ENCODE peak calls at places on chromosomes 5 and 9, in six cellular contexts. D is effector memory CD4-positive, alpha-beta T cell; L is foreskin fibroblast; U is PC-9; H is left ventricle myocardium inferior; Y is AG04449. T is an unnamed sample.

GRCh38 chr5:7926296-7926695 is 57.3 kb downstream of the MTRR start:
- DNase-seq in D (no peak), L (peak), U (no peak), H (no peak), Y (peak), T (no peak)

GRCh38 chr9:97910273-97910844 is 11.9 kb downstream of the TRMO start:
- DNase-seq in D (no peak), L (no peak), U (no peak), H (no peak), Y (no peak), T (no peak)

GRCh38 chr5:154713615-154714125 is 41.5 kb upstream of the LARP1 start:
- DNase-seq in D (no peak), L (peak), U (peak), H (no peak), Y (no peak), T (no peak)

GRCh38 chr9:37449877-37450632 is 15.2 kb downstream of the ZBTB5 start:
- DNase-seq in D (no peak), L (no peak), U (no peak), H (no peak), Y (no peak), T (no peak)

GRCh38 chr5:57199866-57200265 is 26.0 kb downstream of the GPBP1 start:
- DNase-seq in D (no peak), L (no peak), U (no peak), H (no peak), Y (no peak), T (no peak)

GRCh38 chr5:107669543-107670027 is 1.2 kb downstream of the EFNA5 start:
- DNase-seq in D (no peak), L (peak), U (peak), H (peak), Y (no peak), T (peak)

GRCh38 chr5:65986050-65986451 is 59.7 kb downstream of the ERBIN start:
- DNase-seq in D (no peak), L (peak), U (no peak), H (no peak), Y (peak), T (no peak)

GRCh38 chr5:1515921-1516571 is 7.7 kb downstream of the LPCAT1 start:
- DNase-seq in D (no peak), L (peak), U (peak), H (peak), Y (no peak), T (peak)

GRCh38 chr9:4092793-4093709 is 206.8 kb downstream of the GLIS3 start:
- DNase-seq in D (no peak), L (no peak), U (no peak), H (no peak), Y (no peak), T (no peak)

GRCh38 chr9:22440841-22441240 is 5.8 kb upstream of the DMRTA1 start:
- DNase-seq in D (no peak), L (no peak), U (no peak), H (no peak), Y (no peak), T (no peak)

GRCh38 chr9:127689332-127690000 is 17.3 kb upstream of the CFAP157 start:
- DNase-seq in D (no peak), L (no peak), U (no peak), H (no peak), Y (no peak), T (no peak)

GRCh38 chr5:16192311-16192710 is 12.7 kb upstream of the MARCHF11 start:
- DNase-seq in D (no peak), L (no peak), U (no peak), H (no peak), Y (no peak), T (no peak)

GRCh38 chr5:39624268-39624886 is 199.6 kb upstream of the DAB2 start:
- DNase-seq in D (no peak), L (peak), U (peak), H (no peak), Y (no peak), T (no peak)

GRCh38 chr9:99115947-99116543 is 11.1 kb downstream of the TGFBR1 start:
- DNase-seq in D (no peak), L (peak), U (no peak), H (no peak), Y (no peak), T (no peak)

GRCh38 chr9:14441976-14442651 is 128.2 kb upstream of the NFIB start:
- DNase-seq in D (no peak), L (no peak), U (no peak), H (no peak), Y (no peak), T (no peak)

GRCh38 chr9:81224166-81224858 is 465.0 kb downstream of the TLE1 start:
- DNase-seq in D (no peak), L (no peak), U (no peak), H (no peak), Y (no peak), T (no peak)

GRCh38 chr5:54013556-54014157 is 296.7 kb downstream of the ARL15 start:
- DNase-seq in D (no peak), L (peak), U (peak), H (no peak), Y (peak), T (peak)

GRCh38 chr5:102720954-102721353 is 34.2 kb upstream of the PAM start:
- DNase-seq in D (no peak), L (no peak), U (no peak), H (no peak), Y (no peak), T (no peak)

GRCh38 chr9:13430717-13431116 is 151.2 kb upstream of the MPDZ start:
- DNase-seq in D (no peak), L (no peak), U (no peak), H (no peak), Y (no peak), T (no peak)

GRCh38 chr9:92713528-92713927 is 43.6 kb upstream of the IPPK start:
- DNase-seq in D (no peak), L (no peak), U (no peak), H (no peak), Y (no peak), T (no peak)

GRCh38 chr9:116861321-116861720 is 174.2 kb downstream of the TRIM32 start:
- DNase-seq in D (no peak), L (no peak), U (no peak), H (no peak), Y (no peak), T (no peak)

GRCh38 chr9:92406506-92406905 is 2.1 kb upstream of the OGN start:
- DNase-seq in D (no peak), L (peak), U (no peak), H (no peak), Y (no peak), T (peak)

GRCh38 chr9:4718911-4719310 is 22.1 kb downstream of the AK3 start:
- DNase-seq in D (no peak), L (no peak), U (no peak), H (no peak), Y (no peak), T (no peak)

GRCh38 chr9:18424132-18424531 is 49.8 kb upstream of the ADAMTSL1 start:
- DNase-seq in D (no peak), L (peak), U (no peak), H (no peak), Y (no peak), T (no peak)

GRCh38 chr5:144549580-144549979 is 378.9 kb downstream of the KCTD16 start:
- DNase-seq in D (no peak), L (peak), U (no peak), H (no peak), Y (peak), T (peak)

GRCh38 chr5:179152144-179152895 is 92.1 kb downstream of the ZNF354C start:
- DNase-seq in D (no peak), L (no peak), U (no peak), H (no peak), Y (no peak), T (no peak)

GRCh38 chr9:131181091-131181681 is 55.8 kb downstream of the NUP214 start:
- DNase-seq in D (no peak), L (no peak), U (no peak), H (no peak), Y (no peak), T (no peak)

GRCh38 chr5:124665035-124665434 is 81.4 kb downstream of the ZNF608 start:
- DNase-seq in D (no peak), L (no peak), U (no peak), H (no peak), Y (no peak), T (no peak)

GRCh38 chr9:132249123-132249522 is 87.3 kb downstream of the NTNG2 start:
- DNase-seq in D (no peak), L (no peak), U (no peak), H (peak), Y (no peak), T (no peak)

GRCh38 chr9:95150903-95151302 is 166.6 kb downstream of the FANCC start:
- DNase-seq in D (no peak), L (no peak), U (no peak), H (no peak), Y (no peak), T (no peak)

GRCh38 chr9:138022121-138022741 is 144.6 kb downstream of the CACNA1B start:
- DNase-seq in D (no peak), L (no peak), U (no peak), H (no peak), Y (no peak), T (peak)

GRCh38 chr9:109108318-109108717 is 11.4 kb downstream of the TMEM245 start:
- DNase-seq in D (no peak), L (peak), U (no peak), H (no peak), Y (no peak), T (no peak)
- H3K4me3 ChIP-seq in D (no peak), L (no peak), U (no peak), H (peak), Y (no peak), T (no peak)

DNA sequence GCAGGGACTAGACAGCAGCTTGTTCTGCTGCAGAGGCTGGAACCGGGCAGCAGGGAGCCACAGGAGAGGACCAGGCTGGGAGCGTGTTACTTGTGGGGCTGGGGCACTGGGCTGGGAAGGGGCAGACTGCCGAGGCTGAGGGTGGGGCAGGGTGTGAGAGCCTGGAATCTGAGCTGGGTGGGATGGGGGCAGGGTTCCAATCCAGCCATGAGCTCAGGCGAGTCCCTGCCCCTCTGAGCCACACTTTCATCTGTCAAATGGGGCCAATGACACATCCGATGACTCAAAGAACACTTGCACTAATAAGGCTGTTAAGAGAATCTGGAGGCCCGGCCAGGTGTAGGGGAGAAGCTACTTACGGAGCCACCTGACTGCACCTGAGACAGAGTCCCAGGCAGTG is 18.7 kb upstream of the WDR38 start:
- DNase-seq in D (no peak), L (peak), U (peak), H (no peak), Y (no peak), T (no peak)
- H3K4me3 ChIP-seq in D (no peak), L (no peak), U (no peak), H (peak), Y (no peak), T (no peak)

DNA sequence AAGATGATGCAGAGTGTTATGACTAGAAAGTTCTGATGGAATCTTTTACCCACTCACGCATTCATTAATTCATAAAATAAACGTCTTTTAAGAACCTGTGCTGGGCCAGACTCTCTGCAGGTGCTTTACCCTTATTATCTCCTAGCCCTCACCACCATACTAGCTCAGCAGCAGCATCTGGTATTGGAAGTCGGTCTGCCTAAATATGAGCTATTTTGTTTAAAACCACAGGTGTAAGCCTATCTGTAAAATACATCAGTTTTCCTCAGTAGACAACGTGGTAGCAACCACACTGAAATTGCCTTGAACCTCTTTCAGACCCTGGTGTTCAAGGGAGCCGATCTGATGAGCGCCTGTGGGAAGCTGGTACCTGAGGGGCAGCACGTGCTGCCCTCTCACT is 69.4 kb downstream of the PPIC start:
- DNase-seq in D (no peak), L (no peak), U (no peak), H (no peak), Y (no peak), T (no peak)
- H3K4me3 ChIP-seq in D (no peak), L (no peak), U (no peak), H (no peak), Y (no peak), T (no peak)

GRCh38 chr9:70581214-70581966 is 166.9 kb upstream of the KLF9 start:
- DNase-seq in D (no peak), L (no peak), U (no peak), H (no peak), Y (no peak), T (no peak)
- H3K4me3 ChIP-seq in D (no peak), L (no peak), U (no peak), H (no peak), Y (no peak), T (no peak)

GRCh38 chr5:133967124-133967523 is 1.3 kb downstream of the C5orf15 start:
- DNase-seq in D (no peak), L (peak), U (no peak), H (no peak), Y (no peak), T (no peak)

GRCh38 chr5:133968057-133968993 is at the start of gene C5orf15:
- DNase-seq in D (peak), L (peak), U (peak), H (peak), Y (peak), T (peak)

GRCh38 chr5:133963493-133964128 is 4.8 kb downstream of the C5orf15 start:
- DNase-seq in D (no peak), L (no peak), U (no peak), H (no peak), Y (no peak), T (no peak)

GRCh38 chr5:133967715-133968056 is 739 bp downstream of the C5orf15 start:
- DNase-seq in D (no peak), L (peak), U (no peak), H (no peak), Y (no peak), T (no peak)

GRCh38 chr5:133966090-133966489 is 2.3 kb downstream of the C5orf15 start:
- DNase-seq in D (no peak), L (no peak), U (no peak), H (no peak), Y (no peak), T (no peak)
- H3K4me3 ChIP-seq in D (no peak), L (no peak), U (no peak), H (no peak), Y (no peak), T (no peak)

GRCh38 chr9:121738969-121739368 is 87.5 kb downstream of the DAB2IP start:
- DNase-seq in D (no peak), L (peak), U (no peak), H (no peak), Y (no peak), T (no peak)
- H3K4me3 ChIP-seq in D (no peak), L (no peak), U (peak), H (no peak), Y (no peak), T (no peak)

DNA sequence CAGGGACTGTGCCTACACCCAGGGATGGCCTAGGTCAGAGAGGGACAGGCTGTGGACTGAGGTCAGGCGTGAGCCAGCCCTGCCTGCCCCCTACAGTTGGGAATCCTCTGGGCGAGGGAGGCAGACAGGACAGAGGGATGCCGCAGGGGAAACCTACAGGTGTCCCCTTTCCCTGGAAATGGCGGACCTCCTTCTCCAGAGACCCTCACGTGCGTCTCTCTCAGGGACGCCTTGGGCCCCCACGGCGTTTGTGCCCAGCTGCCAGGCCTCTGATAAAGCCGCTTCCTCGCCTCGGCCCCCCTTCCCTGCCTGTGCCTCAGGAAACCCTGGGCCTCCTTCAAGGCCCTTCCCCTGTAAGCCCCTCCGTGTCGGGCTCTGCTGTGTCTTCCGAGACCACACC is 129.3 kb downstream of the RXRA start:
- DNase-seq in D (no peak), L (no peak), U (no peak), H (no peak), Y (no peak), T (no peak)
- H3K4me3 ChIP-seq in D (peak), L (no peak), U (no peak), H (peak), Y (no peak), T (no peak)

GRCh38 chr5:177399903-177400868 is at the start of gene PFN3:
- DNase-seq in D (no peak), L (peak), U (no peak), H (no peak), Y (no peak), T (no peak)
- H3K4me3 ChIP-seq in D (no peak), L (no peak), U (no peak), H (no peak), Y (no peak), T (no peak)

DNA sequence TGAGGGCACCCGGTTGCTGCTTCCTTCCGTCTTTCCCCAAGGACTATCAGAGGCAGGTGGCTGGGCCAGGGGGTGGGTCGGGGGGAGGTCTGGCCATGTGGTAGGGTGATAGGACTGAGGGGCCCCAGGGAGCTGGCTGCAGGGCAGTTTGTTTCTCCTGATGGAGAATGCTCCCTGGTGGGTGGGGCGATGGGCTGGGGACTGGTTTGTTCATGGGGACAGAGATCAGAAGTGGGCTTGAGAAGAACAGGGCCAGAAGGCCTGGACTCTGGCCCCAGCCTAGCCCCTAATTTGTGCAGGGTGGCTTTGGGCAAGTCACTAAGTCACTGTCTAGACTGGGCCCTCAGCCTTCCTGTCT is 117.4 kb downstream of the RGS3 start:
- DNase-seq in D (no peak), L (no peak), U (no peak), H (no peak), Y (no peak), T (no peak)
- H3K4me3 ChIP-seq in D (peak), L (no peak), U (peak), H (peak), Y (no peak), T (no peak)

GRCh38 chr5:85293139-85293785 is 908.6 kb upstream of the EDIL3 start:
- DNase-seq in D (no peak), L (no peak), U (no peak), H (no peak), Y (no peak), T (no peak)
- H3K4me3 ChIP-seq in D (no peak), L (no peak), U (no peak), H (peak), Y (no peak), T (no peak)